ENCODE peak calls at places on chromosomes 11 and 22, in seven cellular contexts. One of them, this sample, is unnamed.

GRCh38 chr11:29336727-29337212 is 680.1 kb downstream of the KCNA4 start:
- DNase-seq in SW 1271: no peak
- DNase-seq in cardiac septum: no peak
- DNase-seq in posterior cingulate gyrus: no peak
- DNase-seq in AG04449: no peak
- DNase-seq in GM12864: no peak
- DNase-seq in GM03348: peak; percentile 35
- DNase-seq in this sample: no peak

GRCh38 chr22:36938028-36938425 is 24.6 kb downstream of the CSF2RB start:
- DNase-seq in SW 1271: no peak
- DNase-seq in cardiac septum: no peak
- DNase-seq in posterior cingulate gyrus: no peak
- DNase-seq in AG04449: no peak
- DNase-seq in GM12864: no peak
- DNase-seq in GM03348: no peak
- DNase-seq in this sample: no peak

GRCh38 chr11:11491589-11491988 is 130.2 kb downstream of the GALNT18 start:
- DNase-seq in SW 1271: no peak
- DNase-seq in cardiac septum: peak; percentile 31
- DNase-seq in posterior cingulate gyrus: no peak
- DNase-seq in AG04449: no peak
- DNase-seq in GM12864: no peak
- DNase-seq in GM03348: no peak
- DNase-seq in this sample: no peak

GRCh38 chr11:76839326-76839725 is 21.4 kb upstream of the ACER3 start:
- DNase-seq in SW 1271: no peak
- DNase-seq in cardiac septum: no peak
- DNase-seq in posterior cingulate gyrus: no peak
- DNase-seq in AG04449: no peak
- DNase-seq in GM12864: no peak
- DNase-seq in GM03348: no peak
- DNase-seq in this sample: no peak

GRCh38 chr11:10489444-10489785 is 34.4 kb downstream of the AMPD3 start:
- DNase-seq in SW 1271: no peak
- DNase-seq in cardiac septum: no peak
- DNase-seq in posterior cingulate gyrus: no peak
- DNase-seq in AG04449: no peak
- DNase-seq in GM12864: no peak
- DNase-seq in GM03348: no peak
- DNase-seq in this sample: no peak

GRCh38 chr22:33756508-33756949 is 163.7 kb downstream of the LARGE1 start:
- DNase-seq in SW 1271: no peak
- DNase-seq in cardiac septum: no peak
- DNase-seq in posterior cingulate gyrus: no peak
- DNase-seq in AG04449: no peak
- DNase-seq in GM12864: no peak
- DNase-seq in GM03348: no peak
- DNase-seq in this sample: no peak

GRCh38 chr11:2929880-2930704 is 872 bp upstream of the PHLDA2 start:
- DNase-seq in SW 1271: peak; percentile 74
- DNase-seq in cardiac septum: peak; percentile 63
- DNase-seq in posterior cingulate gyrus: no peak
- DNase-seq in AG04449: no peak
- DNase-seq in GM12864: no peak
- DNase-seq in GM03348: peak; percentile 69
- DNase-seq in this sample: no peak

GRCh38 chr11:38460901-38461300 is 1862.9 kb upstream of the RAG2 start:
- DNase-seq in SW 1271: no peak
- DNase-seq in cardiac septum: no peak
- DNase-seq in posterior cingulate gyrus: no peak
- DNase-seq in AG04449: peak; percentile 71
- DNase-seq in GM12864: no peak
- DNase-seq in GM03348: no peak
- DNase-seq in this sample: peak; percentile 18

GRCh38 chr22:21450858-21451331 is 16.3 kb upstream of the TMEM191C start:
- DNase-seq in SW 1271: no peak
- DNase-seq in cardiac septum: no peak
- DNase-seq in posterior cingulate gyrus: no peak
- DNase-seq in AG04449: no peak
- DNase-seq in GM12864: no peak
- DNase-seq in GM03348: no peak
- DNase-seq in this sample: no peak

GRCh38 chr11:64489831-64490441 is 101.1 kb upstream of the SLC22A12 start:
- DNase-seq in SW 1271: peak; percentile 46
- DNase-seq in cardiac septum: no peak
- DNase-seq in posterior cingulate gyrus: peak; percentile 69
- DNase-seq in AG04449: no peak
- DNase-seq in GM12864: no peak
- DNase-seq in GM03348: peak; percentile 72
- DNase-seq in this sample: no peak

GRCh38 chr11:36051235-36052072 is 107.6 kb downstream of the LDLRAD3 start:
- DNase-seq in SW 1271: no peak
- DNase-seq in cardiac septum: no peak
- DNase-seq in posterior cingulate gyrus: no peak
- DNase-seq in AG04449: no peak
- DNase-seq in GM12864: no peak
- DNase-seq in GM03348: no peak
- DNase-seq in this sample: no peak

GRCh38 chr11:27039873-27040272 is 742 bp upstream of the BBOX1 start:
- DNase-seq in SW 1271: no peak
- DNase-seq in cardiac septum: no peak
- DNase-seq in posterior cingulate gyrus: no peak
- DNase-seq in AG04449: no peak
- DNase-seq in GM12864: no peak
- DNase-seq in GM03348: no peak
- DNase-seq in this sample: no peak

GRCh38 chr22:45638834-45639746 is 32.5 kb upstream of the ATXN10 start:
- DNase-seq in SW 1271: peak; percentile 10
- DNase-seq in cardiac septum: peak; percentile 71
- DNase-seq in posterior cingulate gyrus: no peak
- DNase-seq in AG04449: no peak
- DNase-seq in GM12864: no peak
- DNase-seq in GM03348: peak; percentile 72
- DNase-seq in this sample: no peak

GRCh38 chr22:49754674-49755590 is 72.7 kb downstream of the BRD1 start:
- DNase-seq in SW 1271: no peak
- DNase-seq in cardiac septum: no peak
- DNase-seq in posterior cingulate gyrus: no peak
- DNase-seq in AG04449: no peak
- DNase-seq in GM12864: no peak
- DNase-seq in GM03348: peak; percentile 11
- DNase-seq in this sample: no peak

GRCh38 chr22:44365832-44366231 is 53.1 kb upstream of the SHISAL1 start:
- DNase-seq in SW 1271: no peak
- DNase-seq in cardiac septum: no peak
- DNase-seq in posterior cingulate gyrus: no peak
- DNase-seq in AG04449: no peak
- DNase-seq in GM12864: no peak
- DNase-seq in GM03348: no peak
- DNase-seq in this sample: no peak

GRCh38 chr11:109869536-109869935 is 223.7 kb upstream of the ZC3H12C start:
- DNase-seq in SW 1271: no peak
- DNase-seq in cardiac septum: no peak
- DNase-seq in posterior cingulate gyrus: no peak
- DNase-seq in AG04449: no peak
- DNase-seq in GM12864: no peak
- DNase-seq in GM03348: no peak
- DNase-seq in this sample: no peak

GRCh38 chr11:62715150-62716130 is 8.0 kb downstream of the GNG3 start:
- DNase-seq in SW 1271: no peak
- DNase-seq in cardiac septum: no peak
- DNase-seq in posterior cingulate gyrus: no peak
- DNase-seq in AG04449: no peak
- DNase-seq in GM12864: no peak
- DNase-seq in GM03348: no peak
- DNase-seq in this sample: no peak

GRCh38 chr22:50621948-50622722 is 5.8 kb downstream of the ARSA start:
- DNase-seq in SW 1271: no peak
- DNase-seq in cardiac septum: peak; percentile 56
- DNase-seq in posterior cingulate gyrus: no peak
- DNase-seq in AG04449: no peak
- DNase-seq in GM12864: no peak
- DNase-seq in GM03348: peak; percentile 19
- DNase-seq in this sample: no peak

GRCh38 chr11:17979770-17980371 is 33.0 kb downstream of the SERGEF start:
- DNase-seq in SW 1271: peak; percentile 34
- DNase-seq in cardiac septum: no peak
- DNase-seq in posterior cingulate gyrus: no peak
- DNase-seq in AG04449: no peak
- DNase-seq in GM12864: no peak
- DNase-seq in GM03348: peak; percentile 60
- DNase-seq in this sample: no peak

GRCh38 chr22:30457964-30458363 is 13.9 kb downstream of the SEC14L3 start:
- DNase-seq in SW 1271: no peak
- DNase-seq in cardiac septum: no peak
- DNase-seq in posterior cingulate gyrus: peak; percentile 36
- DNase-seq in AG04449: no peak
- DNase-seq in GM12864: no peak
- DNase-seq in GM03348: peak; percentile 27
- DNase-seq in this sample: no peak

GRCh38 chr11:33835143-33835878 is 56.6 kb downstream of the LMO2 start:
- DNase-seq in SW 1271: peak; percentile 54
- DNase-seq in cardiac septum: no peak
- DNase-seq in posterior cingulate gyrus: no peak
- DNase-seq in AG04449: peak; percentile 53
- DNase-seq in GM12864: peak; percentile 21
- DNase-seq in GM03348: peak; percentile 61
- DNase-seq in this sample: peak; percentile 48

GRCh38 chr11:44519989-44520737 is 45.3 kb upstream of the CD82 start:
- DNase-seq in SW 1271: no peak
- DNase-seq in cardiac septum: no peak
- DNase-seq in posterior cingulate gyrus: no peak
- DNase-seq in AG04449: no peak
- DNase-seq in GM12864: no peak
- DNase-seq in GM03348: no peak
- DNase-seq in this sample: no peak

GRCh38 chr11:79119491-79120284 is 321.1 kb downstream of the TENM4 start:
- DNase-seq in SW 1271: no peak
- DNase-seq in cardiac septum: no peak
- DNase-seq in posterior cingulate gyrus: no peak
- DNase-seq in AG04449: no peak
- DNase-seq in GM12864: no peak
- DNase-seq in GM03348: no peak
- DNase-seq in this sample: no peak

GRCh38 chr11:99370557-99371200 is 349.9 kb downstream of the CNTN5 start:
- DNase-seq in SW 1271: peak; percentile 28
- DNase-seq in cardiac septum: peak; percentile 79
- DNase-seq in posterior cingulate gyrus: peak; percentile 38
- DNase-seq in AG04449: peak; percentile 3
- DNase-seq in GM12864: no peak
- DNase-seq in GM03348: peak; percentile 72
- DNase-seq in this sample: no peak

GRCh38 chr11:47766363-47767227 is 546 bp downstream of the FNBP4 start:
- DNase-seq in SW 1271: peak; percentile 40
- DNase-seq in cardiac septum: peak; percentile 85
- DNase-seq in posterior cingulate gyrus: peak; percentile 52
- DNase-seq in AG04449: no peak
- DNase-seq in GM12864: peak; percentile 38
- DNase-seq in GM03348: peak; percentile 50
- DNase-seq in this sample: no peak

GRCh38 chr22:49487950-49488349 is 339.7 kb downstream of the BRD1 start:
- DNase-seq in SW 1271: no peak
- DNase-seq in cardiac septum: peak; percentile 64
- DNase-seq in posterior cingulate gyrus: no peak
- DNase-seq in AG04449: no peak
- DNase-seq in GM12864: no peak
- DNase-seq in GM03348: no peak
- DNase-seq in this sample: no peak

GRCh38 chr22:46430961-46431838 is 95.7 kb downstream of the TRMU start:
- DNase-seq in SW 1271: no peak
- DNase-seq in cardiac septum: no peak
- DNase-seq in posterior cingulate gyrus: no peak
- DNase-seq in AG04449: no peak
- DNase-seq in GM12864: no peak
- DNase-seq in GM03348: no peak
- DNase-seq in this sample: no peak

GRCh38 chr11:2094354-2095197 is 44.6 kb downstream of the IGF2 start:
- DNase-seq in SW 1271: no peak
- DNase-seq in cardiac septum: peak; percentile 43
- DNase-seq in posterior cingulate gyrus: no peak
- DNase-seq in AG04449: no peak
- DNase-seq in GM12864: no peak
- DNase-seq in GM03348: no peak
- DNase-seq in this sample: no peak

GRCh38 chr22:29385748-29386147 is 2.6 kb downstream of the AP1B1 start:
- DNase-seq in SW 1271: no peak
- DNase-seq in cardiac septum: no peak
- DNase-seq in posterior cingulate gyrus: no peak
- DNase-seq in AG04449: no peak
- DNase-seq in GM12864: peak; percentile 59
- DNase-seq in GM03348: no peak
- DNase-seq in this sample: no peak

GRCh38 chr11:47523491-47524199 is 29.3 kb downstream of the CELF1 start:
- DNase-seq in SW 1271: peak; percentile 78
- DNase-seq in cardiac septum: no peak
- DNase-seq in posterior cingulate gyrus: no peak
- DNase-seq in AG04449: no peak
- DNase-seq in GM12864: no peak
- DNase-seq in GM03348: peak; percentile 80
- DNase-seq in this sample: peak; percentile 55

This sample was measured in BJ.